ENCODE peak calls at places on chromosome 13, in six cellular contexts. X, A, N, L, Y and H are unnamed samples. For H3K4me1 and H3K36me3, the result is how much of the 10 kb centered on the place peaks cover.

GRCh38 chr13:28324181-28324789 is 170.6 kb downstream of the FLT1 start:
- DNase-seq in A (peak), Y (peak), X (peak), L (peak), N (peak), H (no peak)

GRCh38 chr13:106284358-106284757 is 251.1 kb downstream of the EFNB2 start:
- DNase-seq in Y (no peak), L (no peak), N (no peak), A (no peak), X (no peak), H (no peak)

GRCh38 chr13:110119943-110120905 is 186.7 kb downstream of the COL4A1 start:
- DNase-seq in L (no peak), Y (no peak), N (no peak), A (no peak), X (no peak), H (no peak)

GRCh38 chr13:59621791-59622190 is 541.9 kb downstream of the DIAPH3 start:
- DNase-seq in Y (no peak), A (no peak), L (no peak), N (no peak), X (no peak), H (no peak)

GRCh38 chr13:80048030-80048429 is 292.9 kb downstream of the SPRY2 start:
- DNase-seq in N (no peak), A (no peak), Y (no peak), X (no peak), L (no peak), H (no peak)

GRCh38 chr13:41505209-41505835 is 48.0 kb downstream of the RGCC start:
- DNase-seq in A (no peak), L (no peak), X (no peak), N (no peak), Y (no peak), H (no peak)

GRCh38 chr13:30165791-30166190 is 141.6 kb downstream of the KATNAL1 start:
- DNase-seq in N (no peak), Y (no peak), X (peak), A (no peak), L (no peak), H (no peak)

GRCh38 chr13:112894673-112895481 is 74.1 kb upstream of the MCF2L start:
- DNase-seq in X (no peak), Y (no peak), A (no peak), L (no peak), N (peak), H (no peak)

GRCh38 chr13:43981091-43981490 is 101.4 kb downstream of the LACC1 start:
- DNase-seq in X (no peak), N (no peak), Y (no peak), L (no peak), A (no peak), H (no peak)

GRCh38 chr13:36910545-36910944 is 9.5 kb downstream of the SMAD9 start:
- DNase-seq in X (no peak), N (no peak), L (no peak), A (no peak), Y (no peak), H (no peak)

GRCh38 chr13:40484101-40484800 is 182.2 kb downstream of the FOXO1 start:
- DNase-seq in X (no peak), A (no peak), N (no peak), Y (no peak), L (no peak), H (no peak)

GRCh38 chr13:31172001-31172400 is 10.3 kb upstream of the HSPH1 start:
- DNase-seq in N (no peak), X (no peak), A (no peak), L (no peak), Y (no peak), H (no peak)

GRCh38 chr13:90918551-90918950 is 428.9 kb upstream of the MIR17HG start:
- DNase-seq in L (no peak), Y (no peak), N (no peak), X (no peak), A (no peak), H (no peak)

GRCh38 chr13:51495300-51495699 is 42.5 kb upstream of the INTS6 start:
- DNase-seq in X (no peak), Y (no peak), N (no peak), L (peak), A (no peak), H (no peak)

GRCh38 chr13:110390572-110390971 is 83.5 kb downstream of the COL4A2 start:
- DNase-seq in A (no peak), X (no peak), L (no peak), N (no peak), Y (no peak), H (no peak)

GRCh38 chr13:76864259-76864658 is 21.9 kb downstream of the KCTD12 start:
- DNase-seq in L (no peak), X (no peak), N (no peak), Y (no peak), A (no peak), H (no peak)

GRCh38 chr13:108346376-108346775 is 76.9 kb downstream of the TNFSF13B start:
- DNase-seq in L (no peak), X (no peak), N (no peak), A (peak), Y (no peak), H (no peak)

GRCh38 chr13:24619302-24619701 is 60.9 kb upstream of the ATP12A start:
- DNase-seq in X (no peak), L (no peak), A (no peak), Y (no peak), N (no peak), H (no peak)

GRCh38 chr13:74306496-74306895 is 172.3 kb upstream of the KLF12 start:
- DNase-seq in N (no peak), A (no peak), X (no peak), Y (no peak), L (no peak), H (no peak)

GRCh38 chr13:89749888-89750287 is 1597.6 kb upstream of the MIR17HG start:
- DNase-seq in N (no peak), Y (no peak), L (no peak), X (no peak), A (no peak), H (no peak)

GRCh38 chr13:93771782-93772181 is 545.2 kb downstream of the GPC6 start:
- DNase-seq in Y (no peak), X (no peak), L (no peak), A (no peak), N (no peak), H (no peak)

GRCh38 chr13:52395704-52396103 is 10.3 kb downstream of the THSD1 start:
- DNase-seq in N (no peak), Y (no peak), A (no peak), X (no peak), L (no peak), H (no peak)

GRCh38 chr13:76884167-76884566 is 2.0 kb downstream of the KCTD12 start:
- DNase-seq in A (no peak), X (no peak), L (peak), N (peak), Y (no peak), H (peak)

GRCh38 chr13:111076156-111077013 is 38.7 kb upstream of the ARHGEF7 start:
- DNase-seq in X (no peak), Y (no peak), A (no peak), N (no peak), L (no peak), H (no peak)

DNA sequence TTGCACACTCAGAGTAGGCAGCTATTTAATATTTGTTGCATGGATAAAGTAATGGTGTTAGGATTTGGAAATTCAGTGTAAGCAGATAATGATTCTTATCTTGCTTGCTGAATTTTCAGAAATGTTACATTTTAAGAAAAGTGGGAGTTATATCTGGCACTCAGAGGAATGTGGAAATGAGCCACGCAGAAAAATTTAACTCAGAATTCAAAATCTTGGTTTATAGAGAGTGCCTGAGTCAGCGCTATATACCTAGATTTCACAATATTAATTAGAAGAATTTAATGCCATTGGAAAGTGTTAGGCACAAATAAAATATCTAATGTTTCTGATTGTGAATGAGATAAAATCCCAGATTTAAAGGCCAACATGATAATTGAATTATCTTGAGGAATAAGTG is 96.3 kb downstream of the GPR12 start:
- DNase-seq in L (no peak), N (no peak), X (no peak), A (no peak), Y (no peak), H (no peak)
- H3K4me1 ChIP-seq in L (under half), N (under half), X (under half), A (under half), Y (under half), H (under half)

GRCh38 chr13:99000137-99000536 is 22.3 kb upstream of the DOCK9 start:
- DNase-seq in X (no peak), N (no peak), A (no peak), L (no peak), Y (no peak), H (no peak)

GRCh38 chr13:98997738-98998641 is 20.1 kb upstream of the DOCK9 start:
- DNase-seq in X (no peak), Y (peak), N (no peak), A (no peak), L (no peak), H (no peak)

GRCh38 chr13:98998831-98999634 is 21.2 kb upstream of the DOCK9 start:
- DNase-seq in L (no peak), N (no peak), A (no peak), X (no peak), Y (no peak), H (no peak)

GRCh38 chr13:98997051-98997730 is 19.3 kb upstream of the DOCK9 start:
- DNase-seq in A (no peak), X (no peak), N (no peak), L (peak), Y (no peak), H (no peak)

DNA sequence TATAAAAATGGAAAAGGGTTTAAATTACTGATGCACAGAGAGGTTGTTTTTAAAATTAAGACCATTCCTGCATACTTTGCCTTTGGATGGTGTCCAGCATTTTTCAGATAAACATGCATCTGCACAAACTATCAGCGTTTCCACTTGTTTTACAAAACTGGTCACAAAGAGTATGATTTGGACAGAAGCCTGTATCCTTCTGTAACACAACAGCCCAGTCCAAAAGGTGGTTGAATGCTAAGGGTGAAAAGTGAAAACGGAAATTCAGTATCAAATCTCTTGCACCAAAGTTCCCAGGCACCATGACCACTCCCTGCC is 21.7 kb upstream of the DOCK9 start:
- DNase-seq in L (no peak), N (no peak), Y (no peak), A (no peak), X (no peak), H (no peak)
- H3K27ac ChIP-seq in L (peak), N (no peak), Y (no peak), A (no peak), X (peak), H (no peak)

GRCh38 chr13:46382224-46382623 is 4.8 kb downstream of the RUBCNL start:
- DNase-seq in L (no peak), Y (no peak), N (no peak), A (no peak), X (no peak), H (no peak)

GRCh38 chr13:46377554-46377953 is 9.5 kb downstream of the RUBCNL start:
- DNase-seq in L (no peak), X (no peak), A (no peak), N (no peak), Y (no peak), H (no peak)

GRCh38 chr13:46383383-46383782 is 3.7 kb downstream of the RUBCNL start:
- DNase-seq in X (no peak), Y (no peak), L (no peak), A (no peak), N (no peak), H (no peak)

GRCh38 chr13:46378411-46378810 is 8.6 kb downstream of the RUBCNL start:
- DNase-seq in N (no peak), A (no peak), Y (no peak), L (no peak), X (no peak), H (no peak)

DNA sequence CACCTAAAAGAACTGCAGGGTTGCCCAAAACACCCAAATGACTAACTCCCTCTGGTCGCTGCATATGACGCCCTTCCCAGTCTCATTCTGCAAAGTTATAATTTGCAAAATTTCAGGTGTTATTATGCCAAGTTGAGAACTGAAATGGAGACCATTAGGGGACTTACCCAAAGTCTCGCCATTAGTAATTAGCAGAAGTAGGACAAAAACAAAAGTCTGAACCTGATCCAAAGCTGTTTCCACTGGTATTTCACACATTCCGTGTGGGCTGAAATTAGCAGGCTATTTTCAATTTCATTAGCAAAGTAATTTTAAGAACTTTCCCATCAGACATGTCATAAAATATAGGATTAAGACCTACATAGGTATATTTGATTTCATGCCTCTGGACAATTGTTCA is 6.8 kb downstream of the RUBCNL start:
- DNase-seq in X (no peak), A (no peak), N (no peak), L (no peak), Y (no peak), H (no peak)
- H3K36me3 ChIP-seq in X (under half), A (under half), N (under half), L (under half), Y (under half), H (under half)

DNA sequence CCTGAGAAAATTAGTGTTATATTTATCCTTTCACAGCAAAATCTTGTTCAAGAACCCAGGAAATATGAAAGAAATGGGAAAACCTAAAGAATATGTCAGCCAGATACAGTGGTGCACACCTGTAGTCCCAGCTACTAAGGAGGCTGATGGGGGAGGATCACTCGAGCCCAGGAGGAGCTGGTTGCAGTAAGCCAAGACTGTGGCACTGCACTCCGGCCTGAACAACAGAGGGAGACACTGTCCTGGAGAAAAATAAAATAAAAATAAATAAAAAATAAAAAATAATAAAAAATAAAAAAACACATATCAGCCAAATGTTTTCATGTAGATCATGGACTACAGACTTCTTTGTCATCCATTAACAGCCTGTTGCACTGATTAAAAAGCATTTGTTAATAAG is 244.8 kb upstream of the KLHL1 start:
- DNase-seq in L (no peak), Y (no peak), X (no peak), A (no peak), N (no peak), H (no peak)
- H3K4me1 ChIP-seq in L (under half), Y (under half), X (under half), A (under half), N (under half), H (under half)

DNA sequence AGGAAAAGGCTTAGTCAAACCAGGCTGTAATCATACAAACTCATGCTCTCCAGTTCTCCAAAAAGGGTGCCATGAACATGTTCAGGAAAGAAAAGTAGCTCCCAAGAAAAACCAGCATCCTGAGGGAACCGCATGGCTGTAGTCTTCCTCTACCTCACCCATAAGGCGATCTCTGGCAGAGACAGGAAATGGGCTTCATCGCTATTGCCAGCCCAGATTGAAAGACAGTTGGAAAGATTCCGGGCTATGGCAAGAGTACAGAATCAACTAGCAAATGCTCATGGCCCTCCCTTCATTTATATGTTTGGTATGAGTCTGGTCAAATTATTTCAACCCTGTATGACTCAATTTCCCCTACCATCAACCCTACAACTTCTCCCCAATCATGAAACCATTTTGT is 140.1 kb downstream of the LHFPL6 start:
- DNase-seq in N (no peak), Y (no peak), L (no peak), X (no peak), A (no peak), H (no peak)
- H3K27ac ChIP-seq in N (peak), Y (no peak), L (no peak), X (no peak), A (no peak), H (no peak)

GRCh38 chr13:78632956-78633355 is 26.0 kb downstream of the OBI1 start:
- DNase-seq in L (no peak), Y (no peak), N (no peak), X (no peak), A (no peak), H (no peak)

GRCh38 chr13:78636493-78636892 is 22.5 kb downstream of the OBI1 start:
- DNase-seq in L (no peak), X (no peak), N (no peak), Y (no peak), A (no peak), H (no peak)

GRCh38 chr13:78625384-78625783 is 22.0 kb upstream of the POU4F1 start:
- DNase-seq in N (no peak), Y (no peak), L (no peak), A (no peak), X (no peak), H (no peak)

GRCh38 chr13:78630509-78630908 is 27.2 kb upstream of the POU4F1 start:
- DNase-seq in Y (no peak), A (no peak), X (no peak), N (no peak), L (no peak), H (no peak)

GRCh38 chr13:78631077-78631476 is 27.7 kb upstream of the POU4F1 start:
- DNase-seq in L (no peak), A (no peak), Y (no peak), X (no peak), N (no peak), H (no peak)
- H3K36me3 ChIP-seq in L (under half), A (under half), Y (under half), X (half or more), N (under half), H (under half)

DNA sequence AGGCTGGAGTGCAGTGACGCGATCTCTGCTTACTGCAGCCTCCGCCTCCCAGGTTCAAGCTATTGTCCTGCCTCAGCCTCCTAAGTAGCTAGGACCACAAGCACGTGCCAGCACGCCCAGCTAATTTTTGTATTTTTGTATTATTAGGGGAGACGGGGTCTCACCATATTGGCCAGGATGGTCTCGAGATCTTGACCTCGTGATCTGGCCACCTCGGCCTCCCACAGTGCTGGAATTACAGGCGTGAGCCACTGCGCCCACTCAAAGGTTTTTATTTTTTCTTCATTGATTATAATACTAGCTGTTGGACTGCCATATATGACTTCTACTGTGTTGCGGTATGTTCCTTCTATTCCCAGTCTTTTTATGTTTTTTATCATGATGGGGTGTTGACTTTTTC is 569.7 kb upstream of the SLITRK6 start:
- DNase-seq in L (no peak), A (no peak), Y (no peak), X (no peak), N (no peak), H (no peak)
- H3K4me1 ChIP-seq in L (under half), A (under half), Y (under half), X (under half), N (under half), H (under half)